ENCODE peak calls at places on chromosomes 11 and 22, in five cellular contexts. L is amniotic stem cell; P is T-helper 9 cell; N is fibroblast of the conjunctiva; J is effector CD4-positive, alpha-beta T cell. Z is an unnamed sample.
A peak's percentile ranks its signal among the peaks of the same experiment; 100 is the strongest.

GRCh38 chr22:27873476-27873875 is 45.6 kb downstream of the PITPNB start:
- DNase-seq in L (no peak), P (no peak), N (no peak), J (no peak), Z (no peak)

GRCh38 chr22:20885557-20886323 is 26.9 kb downstream of the SNAP29 start:
- DNase-seq in L (peak; percentile 72), P (no peak), N (peak; percentile 74), J (no peak), Z (peak; percentile 59)

GRCh38 chr22:50609599-50609998 is 9.0 kb downstream of the MAPK8IP2 start:
- DNase-seq in L (no peak), P (no peak), N (no peak), J (no peak), Z (no peak)

GRCh38 chr11:44680982-44681597 is 45.7 kb upstream of the TSPAN18 start:
- DNase-seq in L (no peak), P (peak; percentile 14), N (no peak), J (no peak), Z (no peak)

GRCh38 chr11:42175203-42175602 is 715.8 kb upstream of the LRRC4C start:
- DNase-seq in L (no peak), P (no peak), N (no peak), J (no peak), Z (no peak)

GRCh38 chr22:32995335-32995734 is 62.8 kb downstream of the SYN3 start:
- DNase-seq in L (no peak), P (no peak), N (no peak), J (no peak), Z (no peak)

GRCh38 chr22:47784991-47785390 is 1022.5 kb downstream of the TBC1D22A start:
- DNase-seq in L (no peak), P (no peak), N (no peak), J (no peak), Z (no peak)

GRCh38 chr11:45964911-45965389 is 42.5 kb downstream of the LARGE2 start:
- DNase-seq in L (peak; percentile 51), P (peak; percentile 18), N (peak; percentile 76), J (peak; percentile 49), Z (peak; percentile 45)

GRCh38 chr11:26286472-26287066 is 45.4 kb upstream of the ANO3 start:
- DNase-seq in L (no peak), P (no peak), N (peak; percentile 29), J (no peak), Z (no peak)

GRCh38 chr11:26187639-26188038 is 144.3 kb upstream of the ANO3 start:
- DNase-seq in L (peak; percentile 51), P (no peak), N (peak; percentile 73), J (no peak), Z (peak; percentile 53)

GRCh38 chr11:92473736-92474135 is 249.1 kb downstream of the FAT3 start:
- DNase-seq in L (no peak), P (no peak), N (no peak), J (no peak), Z (no peak)

GRCh38 chr11:72939031-72939430 is 124.8 kb downstream of the ATG16L2 start:
- DNase-seq in L (no peak), P (no peak), N (no peak), J (no peak), Z (no peak)

GRCh38 chr22:48490513-48491411 is 1336.9 kb downstream of the BRD1 start:
- DNase-seq in L (no peak), P (no peak), N (no peak), J (no peak), Z (no peak)

GRCh38 chr11:40129276-40129675 is 1330.2 kb downstream of the LRRC4C start:
- DNase-seq in L (no peak), P (no peak), N (no peak), J (no peak), Z (no peak)